ENCODE peak calls at places on chromosomes 13 and 19, in nine cellular contexts. A is GM23248, L is PC-9, C is neuronal stem cell, R is psoas muscle, X is heart right ventricle, Y is ovary, W is thyroid gland, Q is SJSA1. Z is an unnamed sample.

GRCh38 chr13:38872693-38873092 is 117.9 kb downstream of the STOML3 start:
- DNase-seq in Y (peak), Q (no peak), W (peak), A (peak), C (peak), L (peak), X (peak), R (peak), Z (peak)

GRCh38 chr13:28425796-28426195 is 69.1 kb downstream of the FLT1 start:
- DNase-seq in C (no peak), Q (no peak), X (no peak), W (no peak), A (no peak), L (no peak), R (no peak), Y (no peak), Z (no peak)

GRCh38 chr19:18500820-18501219 is 21.1 kb downstream of the ELL start:
- DNase-seq in A (no peak), L (no peak), C (no peak), Y (no peak), Q (no peak), R (peak), X (peak), W (peak), Z (no peak)

GRCh38 chr13:39527301-39527700 is 75.7 kb downstream of the LHFPL6 start:
- DNase-seq in Q (no peak), X (no peak), A (no peak), L (no peak), W (no peak), Y (no peak), R (no peak), C (no peak), Z (no peak)

GRCh38 chr13:44259045-44260042 is 114.3 kb upstream of the SERP2 start:
- DNase-seq in X (no peak), Y (peak), A (peak), L (no peak), W (no peak), Q (peak), R (peak), C (no peak), Z (peak)

GRCh38 chr13:26412961-26413716 is 144.3 kb upstream of the WASF3 start:
- DNase-seq in C (no peak), W (no peak), X (no peak), L (no peak), Y (no peak), R (no peak), A (no peak), Q (no peak), Z (no peak)

GRCh38 chr13:48730971-48731658 is 77.4 kb downstream of the CYSLTR2 start:
- DNase-seq in L (no peak), X (no peak), R (no peak), Y (no peak), A (peak), Q (no peak), C (no peak), W (no peak), Z (no peak)

GRCh38 chr13:48000559-48001126 is 430 bp downstream of the SUCLA2 start:
- DNase-seq in Y (no peak), W (peak), Q (no peak), X (no peak), C (no peak), R (no peak), L (no peak), A (peak), Z (no peak)

GRCh38 chr13:105016266-105016665 is 1519.2 kb downstream of the EFNB2 start:
- DNase-seq in X (no peak), L (no peak), Y (no peak), C (no peak), Q (no peak), R (no peak), W (no peak), A (no peak), Z (no peak)

GRCh38 chr13:39401091-39401647 is 201.8 kb downstream of the LHFPL6 start:
- DNase-seq in Q (no peak), Y (no peak), A (no peak), W (no peak), C (no peak), R (no peak), X (no peak), L (no peak), Z (no peak)

GRCh38 chr13:24997367-24997967 is 98.5 kb upstream of the PABPC3 start:
- DNase-seq in A (peak), L (no peak), Q (no peak), Y (no peak), R (no peak), X (no peak), W (no peak), C (no peak), Z (no peak)

GRCh38 chr19:5627395-5627904 is 4.6 kb downstream of the SAFB start:
- DNase-seq in A (peak), L (no peak), C (no peak), W (no peak), Y (no peak), Q (no peak), X (peak), R (peak), Z (peak)

GRCh38 chr13:113761136-113761535 is 2.1 kb downstream of the TMEM255B start:
- DNase-seq in W (no peak), C (no peak), A (no peak), X (no peak), Y (no peak), L (no peak), Q (peak), R (no peak), Z (no peak)

GRCh38 chr19:45470147-45471081 is 2.6 kb downstream of the FOSB start:
- DNase-seq in X (no peak), A (peak), R (peak), Q (peak), Y (peak), W (peak), L (peak), C (no peak), Z (peak)
- H3K27ac ChIP-seq in X (peak), A (peak), R (peak), Q (peak), Y (peak), W (peak), L (peak), C (no peak), Z (peak)

GRCh38 chr19:4455742-4456565 is 1.6 kb downstream of the UBXN6 start:
- DNase-seq in L (no peak), R (peak), C (no peak), Y (peak), W (peak), X (peak), Q (peak), A (peak), Z (no peak)
- H3K27ac ChIP-seq in L (no peak), R (peak), C (no peak), Y (peak), W (peak), X (peak), Q (peak), A (peak), Z (peak)

GRCh38 chr19:16527334-16527935 is 14.8 kb downstream of the CHERP start:
- DNase-seq in Y (no peak), W (no peak), A (no peak), X (no peak), C (no peak), R (no peak), L (no peak), Q (no peak), Z (no peak)
- H3K27ac ChIP-seq in Y (no peak), W (no peak), A (no peak), X (no peak), C (no peak), R (no peak), L (no peak), Q (no peak), Z (no peak)

GRCh38 chr13:36965767-36966166 is 33.4 kb downstream of the ALG5 start:
- DNase-seq in X (no peak), C (no peak), L (peak), W (no peak), A (peak), Q (peak), Y (no peak), R (no peak), Z (no peak)
- H3K27ac ChIP-seq in X (no peak), C (no peak), L (peak), W (no peak), A (peak), Q (peak), Y (no peak), R (no peak), Z (no peak)

GRCh38 chr13:68940049-68940448 is 1167.6 kb upstream of the ATXN8OS start:
- DNase-seq in X (no peak), C (no peak), L (no peak), A (no peak), Y (no peak), Q (no peak), W (no peak), R (no peak), Z (no peak)
- H3K27ac ChIP-seq in X (no peak), C (peak), L (no peak), A (no peak), Y (no peak), Q (no peak), W (no peak), R (no peak), Z (no peak)

GRCh38 chr19:11345122-11345752 is 831 bp downstream of the TMEM205 start:
- DNase-seq in Y (no peak), C (no peak), Q (no peak), L (peak), A (peak), W (peak), X (no peak), R (no peak), Z (no peak)
- H3K27ac ChIP-seq in Y (no peak), C (no peak), Q (no peak), L (peak), A (no peak), W (peak), X (peak), R (peak), Z (peak)

GRCh38 chr19:48629599-48630288 is 7.4 kb downstream of the DBP start:
- DNase-seq in A (peak), Y (peak), L (no peak), X (peak), C (peak), R (peak), Q (peak), W (peak), Z (peak)
- H3K27ac ChIP-seq in A (no peak), Y (peak), L (no peak), X (peak), C (peak), R (peak), Q (no peak), W (peak), Z (peak)